ENCODE peak calls at places on chromosomes 7 and 10, in ten cellular contexts. One of them, this sample, is unnamed.

GRCh38 chr10:1187151-1187854 is 131.1 kb downstream of the WDR37 start:
- DNase-seq in MCF 10A: peak; percentile 83
- DNase-seq in NCI-H460: no peak
- DNase-seq in CD4-positive, alpha-beta memory T cell: no peak
- DNase-seq in psoas muscle: no peak
- DNase-seq in stimulated activated naive CD4-positive, alpha-beta T cell: no peak
- DNase-seq in stromal cell of bone marrow: no peak
- DNase-seq in anterior cingulate cortex: peak; percentile 85
- DNase-seq in lung: no peak
- DNase-seq in chondrocyte: peak; percentile 82
- DNase-seq in this sample: no peak

GRCh38 chr10:29109700-29110099 is 179.2 kb upstream of the LYZL1 start:
- DNase-seq in MCF 10A: no peak
- DNase-seq in NCI-H460: no peak
- DNase-seq in CD4-positive, alpha-beta memory T cell: no peak
- DNase-seq in psoas muscle: no peak
- DNase-seq in stimulated activated naive CD4-positive, alpha-beta T cell: no peak
- DNase-seq in stromal cell of bone marrow: no peak
- DNase-seq in anterior cingulate cortex: no peak
- DNase-seq in lung: no peak
- DNase-seq in chondrocyte: no peak
- DNase-seq in this sample: no peak

GRCh38 chr10:133537551-133538545 is 10.7 kb downstream of the CYP2E1 start:
- DNase-seq in MCF 10A: no peak
- DNase-seq in NCI-H460: no peak
- DNase-seq in CD4-positive, alpha-beta memory T cell: no peak
- DNase-seq in psoas muscle: no peak
- DNase-seq in stimulated activated naive CD4-positive, alpha-beta T cell: no peak
- DNase-seq in stromal cell of bone marrow: no peak
- DNase-seq in anterior cingulate cortex: no peak
- DNase-seq in lung: no peak
- DNase-seq in chondrocyte: no peak
- DNase-seq in this sample: no peak

GRCh38 chr10:32159264-32159663 is 103.0 kb upstream of the KIF5B start:
- DNase-seq in MCF 10A: no peak
- DNase-seq in NCI-H460: no peak
- DNase-seq in CD4-positive, alpha-beta memory T cell: no peak
- DNase-seq in psoas muscle: no peak
- DNase-seq in stimulated activated naive CD4-positive, alpha-beta T cell: no peak
- DNase-seq in stromal cell of bone marrow: no peak
- DNase-seq in anterior cingulate cortex: no peak
- DNase-seq in lung: no peak
- DNase-seq in chondrocyte: no peak
- DNase-seq in this sample: no peak

GRCh38 chr10:13991353-13991752 is 339.4 kb downstream of the FRMD4A start:
- DNase-seq in MCF 10A: no peak
- DNase-seq in NCI-H460: no peak
- DNase-seq in CD4-positive, alpha-beta memory T cell: no peak
- DNase-seq in psoas muscle: no peak
- DNase-seq in stimulated activated naive CD4-positive, alpha-beta T cell: no peak
- DNase-seq in stromal cell of bone marrow: no peak
- DNase-seq in anterior cingulate cortex: no peak
- DNase-seq in lung: no peak
- DNase-seq in chondrocyte: no peak
- DNase-seq in this sample: peak; percentile 28

GRCh38 chr7:90858546-90858945 is 262.4 kb downstream of the CDK14 start:
- DNase-seq in MCF 10A: no peak
- DNase-seq in NCI-H460: no peak
- DNase-seq in CD4-positive, alpha-beta memory T cell: no peak
- DNase-seq in psoas muscle: no peak
- DNase-seq in stimulated activated naive CD4-positive, alpha-beta T cell: no peak
- DNase-seq in stromal cell of bone marrow: no peak
- DNase-seq in anterior cingulate cortex: no peak
- DNase-seq in lung: no peak
- DNase-seq in chondrocyte: no peak
- DNase-seq in this sample: no peak

GRCh38 chr10:131732631-131733127 is 168.1 kb upstream of the PPP2R2D start:
- DNase-seq in MCF 10A: peak; percentile 17
- DNase-seq in NCI-H460: no peak
- DNase-seq in CD4-positive, alpha-beta memory T cell: no peak
- DNase-seq in psoas muscle: no peak
- DNase-seq in stimulated activated naive CD4-positive, alpha-beta T cell: no peak
- DNase-seq in stromal cell of bone marrow: no peak
- DNase-seq in anterior cingulate cortex: no peak
- DNase-seq in lung: no peak
- DNase-seq in chondrocyte: no peak
- DNase-seq in this sample: no peak

GRCh38 chr7:36192050-36192824 is 39.2 kb downstream of the EEPD1 start:
- DNase-seq in MCF 10A: peak; percentile 55
- DNase-seq in NCI-H460: no peak
- DNase-seq in CD4-positive, alpha-beta memory T cell: no peak
- DNase-seq in psoas muscle: no peak
- DNase-seq in stimulated activated naive CD4-positive, alpha-beta T cell: no peak
- DNase-seq in stromal cell of bone marrow: peak; percentile 13
- DNase-seq in anterior cingulate cortex: peak; percentile 29
- DNase-seq in lung: no peak
- DNase-seq in chondrocyte: no peak
- DNase-seq in this sample: no peak

GRCh38 chr10:124349231-124349992 is 69.3 kb downstream of the OAT start:
- DNase-seq in MCF 10A: no peak
- DNase-seq in NCI-H460: no peak
- DNase-seq in CD4-positive, alpha-beta memory T cell: no peak
- DNase-seq in psoas muscle: no peak
- DNase-seq in stimulated activated naive CD4-positive, alpha-beta T cell: no peak
- DNase-seq in stromal cell of bone marrow: no peak
- DNase-seq in anterior cingulate cortex: no peak
- DNase-seq in lung: no peak
- DNase-seq in chondrocyte: no peak
- DNase-seq in this sample: no peak

GRCh38 chr10:80585812-80586211 is 48.1 kb downstream of the SH2D4B start:
- DNase-seq in MCF 10A: no peak
- DNase-seq in NCI-H460: no peak
- DNase-seq in CD4-positive, alpha-beta memory T cell: no peak
- DNase-seq in psoas muscle: no peak
- DNase-seq in stimulated activated naive CD4-positive, alpha-beta T cell: no peak
- DNase-seq in stromal cell of bone marrow: no peak
- DNase-seq in anterior cingulate cortex: no peak
- DNase-seq in lung: no peak
- DNase-seq in chondrocyte: no peak
- DNase-seq in this sample: no peak

GRCh38 chr10:79354141-79354540 is 6.9 kb downstream of the PPIF start:
- DNase-seq in MCF 10A: no peak
- DNase-seq in NCI-H460: no peak
- DNase-seq in CD4-positive, alpha-beta memory T cell: no peak
- DNase-seq in psoas muscle: no peak
- DNase-seq in stimulated activated naive CD4-positive, alpha-beta T cell: no peak
- DNase-seq in stromal cell of bone marrow: no peak
- DNase-seq in anterior cingulate cortex: no peak
- DNase-seq in lung: no peak
- DNase-seq in chondrocyte: no peak
- DNase-seq in this sample: no peak

GRCh38 chr7:77439572-77439971 is 23.4 kb upstream of the GSAP start:
- DNase-seq in MCF 10A: peak; percentile 76
- DNase-seq in NCI-H460: peak; percentile 84
- DNase-seq in CD4-positive, alpha-beta memory T cell: no peak
- DNase-seq in psoas muscle: peak; percentile 37
- DNase-seq in stimulated activated naive CD4-positive, alpha-beta T cell: no peak
- DNase-seq in stromal cell of bone marrow: no peak
- DNase-seq in anterior cingulate cortex: peak; percentile 27
- DNase-seq in lung: peak; percentile 61
- DNase-seq in chondrocyte: no peak
- DNase-seq in this sample: no peak

GRCh38 chr10:34666008-34666700 is 148.9 kb downstream of the PARD3 start:
- DNase-seq in MCF 10A: peak; percentile 90
- DNase-seq in NCI-H460: peak; percentile 76
- DNase-seq in CD4-positive, alpha-beta memory T cell: no peak
- DNase-seq in psoas muscle: no peak
- DNase-seq in stimulated activated naive CD4-positive, alpha-beta T cell: no peak
- DNase-seq in stromal cell of bone marrow: peak; percentile 87
- DNase-seq in anterior cingulate cortex: no peak
- DNase-seq in lung: peak; percentile 69
- DNase-seq in chondrocyte: no peak
- DNase-seq in this sample: peak; percentile 93

GRCh38 chr10:56346845-56347415 is 14.1 kb downstream of the ZWINT start:
- DNase-seq in MCF 10A: peak; percentile 1
- DNase-seq in NCI-H460: no peak
- DNase-seq in CD4-positive, alpha-beta memory T cell: no peak
- DNase-seq in psoas muscle: no peak
- DNase-seq in stimulated activated naive CD4-positive, alpha-beta T cell: no peak
- DNase-seq in stromal cell of bone marrow: no peak
- DNase-seq in anterior cingulate cortex: no peak
- DNase-seq in lung: no peak
- DNase-seq in chondrocyte: no peak
- DNase-seq in this sample: no peak

GRCh38 chr7:101605611-101606010 is 23.5 kb downstream of the MYL10 start:
- DNase-seq in MCF 10A: no peak
- DNase-seq in NCI-H460: no peak
- DNase-seq in CD4-positive, alpha-beta memory T cell: no peak
- DNase-seq in psoas muscle: no peak
- DNase-seq in stimulated activated naive CD4-positive, alpha-beta T cell: no peak
- DNase-seq in stromal cell of bone marrow: no peak
- DNase-seq in anterior cingulate cortex: no peak
- DNase-seq in lung: no peak
- DNase-seq in chondrocyte: no peak
- DNase-seq in this sample: no peak

GRCh38 chr7:85025312-85025756 is 161.5 kb downstream of the SEMA3D start:
- DNase-seq in MCF 10A: peak; percentile 86
- DNase-seq in NCI-H460: no peak
- DNase-seq in CD4-positive, alpha-beta memory T cell: no peak
- DNase-seq in psoas muscle: no peak
- DNase-seq in stimulated activated naive CD4-positive, alpha-beta T cell: no peak
- DNase-seq in stromal cell of bone marrow: no peak
- DNase-seq in anterior cingulate cortex: no peak
- DNase-seq in lung: peak; percentile 31
- DNase-seq in chondrocyte: peak; percentile 56
- DNase-seq in this sample: no peak

GRCh38 chr7:132380065-132380464 is 196.2 kb downstream of the PLXNA4 start:
- DNase-seq in MCF 10A: no peak
- DNase-seq in NCI-H460: no peak
- DNase-seq in CD4-positive, alpha-beta memory T cell: no peak
- DNase-seq in psoas muscle: no peak
- DNase-seq in stimulated activated naive CD4-positive, alpha-beta T cell: no peak
- DNase-seq in stromal cell of bone marrow: no peak
- DNase-seq in anterior cingulate cortex: no peak
- DNase-seq in lung: peak; percentile 32
- DNase-seq in chondrocyte: no peak
- DNase-seq in this sample: no peak

GRCh38 chr10:132040046-132040445 is 25.7 kb upstream of the JAKMIP3 start:
- DNase-seq in MCF 10A: no peak
- DNase-seq in NCI-H460: no peak
- DNase-seq in CD4-positive, alpha-beta memory T cell: no peak
- DNase-seq in psoas muscle: no peak
- DNase-seq in stimulated activated naive CD4-positive, alpha-beta T cell: no peak
- DNase-seq in stromal cell of bone marrow: no peak
- DNase-seq in anterior cingulate cortex: no peak
- DNase-seq in lung: no peak
- DNase-seq in chondrocyte: no peak
- DNase-seq in this sample: no peak

GRCh38 chr10:128047991-128048826 is 78.0 kb downstream of the MKI67 start:
- DNase-seq in MCF 10A: peak; percentile 77
- DNase-seq in NCI-H460: no peak
- DNase-seq in CD4-positive, alpha-beta memory T cell: peak; percentile 46
- DNase-seq in psoas muscle: no peak
- DNase-seq in stimulated activated naive CD4-positive, alpha-beta T cell: peak; percentile 33
- DNase-seq in stromal cell of bone marrow: no peak
- DNase-seq in anterior cingulate cortex: no peak
- DNase-seq in lung: no peak
- DNase-seq in chondrocyte: peak; percentile 62
- DNase-seq in this sample: no peak

GRCh38 chr10:43202657-43203490 is 64.0 kb downstream of the RASGEF1A start:
- DNase-seq in MCF 10A: no peak
- DNase-seq in NCI-H460: no peak
- DNase-seq in CD4-positive, alpha-beta memory T cell: peak; percentile 21
- DNase-seq in psoas muscle: peak; percentile 27
- DNase-seq in stimulated activated naive CD4-positive, alpha-beta T cell: no peak
- DNase-seq in stromal cell of bone marrow: no peak
- DNase-seq in anterior cingulate cortex: no peak
- DNase-seq in lung: peak; percentile 63
- DNase-seq in chondrocyte: peak; percentile 75
- DNase-seq in this sample: no peak

GRCh38 chr10:128186959-128187787 is 61.0 kb upstream of the MKI67 start:
- DNase-seq in MCF 10A: no peak
- DNase-seq in NCI-H460: no peak
- DNase-seq in CD4-positive, alpha-beta memory T cell: peak; percentile 24
- DNase-seq in psoas muscle: no peak
- DNase-seq in stimulated activated naive CD4-positive, alpha-beta T cell: no peak
- DNase-seq in stromal cell of bone marrow: no peak
- DNase-seq in anterior cingulate cortex: no peak
- DNase-seq in lung: no peak
- DNase-seq in chondrocyte: no peak
- DNase-seq in this sample: no peak

GRCh38 chr7:102974366-102975236 is 61.8 kb downstream of the LRRC17 start:
- DNase-seq in MCF 10A: no peak
- DNase-seq in NCI-H460: no peak
- DNase-seq in CD4-positive, alpha-beta memory T cell: no peak
- DNase-seq in psoas muscle: no peak
- DNase-seq in stimulated activated naive CD4-positive, alpha-beta T cell: no peak
- DNase-seq in stromal cell of bone marrow: no peak
- DNase-seq in anterior cingulate cortex: no peak
- DNase-seq in lung: no peak
- DNase-seq in chondrocyte: no peak
- DNase-seq in this sample: no peak

GRCh38 chr10:115830260-115830970 is 442.6 kb downstream of the GFRA1 start:
- DNase-seq in MCF 10A: peak; percentile 40
- DNase-seq in NCI-H460: no peak
- DNase-seq in CD4-positive, alpha-beta memory T cell: no peak
- DNase-seq in psoas muscle: no peak
- DNase-seq in stimulated activated naive CD4-positive, alpha-beta T cell: no peak
- DNase-seq in stromal cell of bone marrow: peak; percentile 53
- DNase-seq in anterior cingulate cortex: no peak
- DNase-seq in lung: no peak
- DNase-seq in chondrocyte: no peak
- DNase-seq in this sample: no peak

GRCh38 chr10:69362471-69362954 is 54.2 kb downstream of the TACR2 start:
- DNase-seq in MCF 10A: peak; percentile 66
- DNase-seq in NCI-H460: peak; percentile 20
- DNase-seq in CD4-positive, alpha-beta memory T cell: no peak
- DNase-seq in psoas muscle: peak; percentile 81
- DNase-seq in stimulated activated naive CD4-positive, alpha-beta T cell: peak; percentile 40
- DNase-seq in stromal cell of bone marrow: peak; percentile 79
- DNase-seq in anterior cingulate cortex: no peak
- DNase-seq in lung: peak; percentile 66
- DNase-seq in chondrocyte: no peak
- DNase-seq in this sample: no peak

GRCh38 chr7:55427279-55427788 is 62.2 kb downstream of the LANCL2 start:
- DNase-seq in MCF 10A: no peak
- DNase-seq in NCI-H460: no peak
- DNase-seq in CD4-positive, alpha-beta memory T cell: no peak
- DNase-seq in psoas muscle: no peak
- DNase-seq in stimulated activated naive CD4-positive, alpha-beta T cell: no peak
- DNase-seq in stromal cell of bone marrow: no peak
- DNase-seq in anterior cingulate cortex: no peak
- DNase-seq in lung: no peak
- DNase-seq in chondrocyte: no peak
- DNase-seq in this sample: no peak

GRCh38 chr7:8109196-8110022 is 140.8 kb downstream of the GLCCI1 start:
- DNase-seq in MCF 10A: peak; percentile 15
- DNase-seq in NCI-H460: no peak
- DNase-seq in CD4-positive, alpha-beta memory T cell: no peak
- DNase-seq in psoas muscle: no peak
- DNase-seq in stimulated activated naive CD4-positive, alpha-beta T cell: no peak
- DNase-seq in stromal cell of bone marrow: peak; percentile 31
- DNase-seq in anterior cingulate cortex: no peak
- DNase-seq in lung: no peak
- DNase-seq in chondrocyte: no peak
- DNase-seq in this sample: no peak

GRCh38 chr10:101814466-101815041 is 3.7 kb downstream of the OGA start:
- DNase-seq in MCF 10A: no peak
- DNase-seq in NCI-H460: no peak
- DNase-seq in CD4-positive, alpha-beta memory T cell: no peak
- DNase-seq in psoas muscle: no peak
- DNase-seq in stimulated activated naive CD4-positive, alpha-beta T cell: no peak
- DNase-seq in stromal cell of bone marrow: no peak
- DNase-seq in anterior cingulate cortex: no peak
- DNase-seq in lung: no peak
- DNase-seq in chondrocyte: no peak
- DNase-seq in this sample: no peak

This sample was measured in LNCaP clone FGC.